ENCODE peak calls at places on chromosomes 16 and 17, in seven cellular contexts. O, D, P, J, K, V and W are unnamed samples.

GRCh38 chr17:38426441-38426840 is 1.8 kb upstream of the ARHGAP23 start:
- DNase-seq in O (no peak), D (no peak), P (no peak), J (no peak), K (no peak), V (no peak), W (no peak)

GRCh38 chr17:19361326-19361725 is 1.2 kb downstream of the B9D1 start:
- DNase-seq in O (no peak), D (no peak), P (no peak), J (no peak), K (no peak), V (no peak), W (no peak)

GRCh38 chr16:23597003-23597756 is 1.1 kb upstream of the NDUFAB1 start:
- DNase-seq in O (peak; percentile 42), D (peak; percentile 47), P (peak; percentile 50), J (peak; percentile 74), K (no peak), V (peak; percentile 71), W (peak; percentile 43)

GRCh38 chr17:27233783-27234182 is 60.1 kb upstream of the WSB1 start:
- DNase-seq in O (no peak), D (no peak), P (no peak), J (no peak), K (no peak), V (no peak), W (no peak)

GRCh38 chr17:69492410-69493071 is 78.0 kb downstream of the MAP2K6 start:
- DNase-seq in O (peak; percentile 42), D (no peak), P (peak; percentile 28), J (no peak), K (no peak), V (no peak), W (peak; percentile 33)

GRCh38 chr17:42548070-42548837 is 4.5 kb upstream of the HSD17B1 start:
- DNase-seq in O (peak; percentile 22), D (peak; percentile 97), P (no peak), J (no peak), K (no peak), V (no peak), W (peak; percentile 81)

GRCh38 chr17:3843935-3844516 is 2.0 kb downstream of the NCBP3 start:
- DNase-seq in O (peak; percentile 49), D (no peak), P (peak; percentile 56), J (peak; percentile 52), K (no peak), V (peak; percentile 59), W (no peak)

GRCh38 chr17:40070895-40071719 is 8.3 kb downstream of the THRA start:
- DNase-seq in O (no peak), D (peak; percentile 62), P (no peak), J (no peak), K (no peak), V (no peak), W (no peak)

GRCh38 chr17:67585077-67585602 is 132.6 kb upstream of the NOL11 start:
- DNase-seq in O (no peak), D (no peak), P (no peak), J (no peak), K (no peak), V (no peak), W (no peak)

GRCh38 chr17:82940226-82941020 is 100.6 kb upstream of the ZNF750 start:
- DNase-seq in O (no peak), D (no peak), P (no peak), J (no peak), K (no peak), V (no peak), W (no peak)

GRCh38 chr17:705011-705410 is 9.6 kb downstream of the VPS53 start:
- DNase-seq in O (no peak), D (no peak), P (no peak), J (no peak), K (no peak), V (no peak), W (no peak)

GRCh38 chr17:74356640-74357465 is 4.8 kb downstream of the BTBD17 start:
- DNase-seq in O (no peak), D (no peak), P (no peak), J (no peak), K (no peak), V (no peak), W (no peak)

GRCh38 chr16:88315543-88316105 is 67.1 kb upstream of the ZNF469 start:
- DNase-seq in O (no peak), D (no peak), P (peak; percentile 40), J (peak; percentile 71), K (no peak), V (peak; percentile 50), W (peak; percentile 15)

GRCh38 chr16:30407794-30408534 is 558 bp downstream of the ZNF771 start:
- DNase-seq in O (no peak), D (peak; percentile 51), P (no peak), J (peak; percentile 67), K (no peak), V (no peak), W (no peak)

GRCh38 chr17:1947229-1947742 is 77.8 kb downstream of the RTN4RL1 start:
- DNase-seq in O (peak; percentile 66), D (no peak), P (no peak), J (no peak), K (no peak), V (peak; percentile 36), W (no peak)

GRCh38 chr17:18866866-18867813 is 9.2 kb downstream of the PRPSAP2 start:
- DNase-seq in O (no peak), D (no peak), P (no peak), J (no peak), K (no peak), V (peak; percentile 76), W (no peak)

GRCh38 chr17:29592850-29593545 is at the start of gene ANKRD13B:
- DNase-seq in O (peak; percentile 83), D (peak; percentile 85), P (no peak), J (peak; percentile 65), K (no peak), V (no peak), W (no peak)

GRCh38 chr17:81325057-81325973 is 30.2 kb upstream of the SLC38A10 start:
- DNase-seq in O (no peak), D (no peak), P (no peak), J (no peak), K (no peak), V (no peak), W (no peak)

GRCh38 chr17:58327363-58328194 is 1.0 kb downstream of the TSPOAP1 start:
- DNase-seq in O (peak; percentile 44), D (no peak), P (no peak), J (no peak), K (no peak), V (no peak), W (no peak)

GRCh38 chr17:29042679-29043538 is at the start of gene PIPOX:
- DNase-seq in O (peak; percentile 76), D (peak; percentile 81), P (no peak), J (peak; percentile 38), K (peak; percentile 30), V (peak; percentile 90), W (peak; percentile 91)

GRCh38 chr16:22316411-22316811 is 19.2 kb downstream of the POLR3E start:
- DNase-seq in O (no peak), D (no peak), P (no peak), J (no peak), K (no peak), V (no peak), W (no peak)

GRCh38 chr16:4702466-4702808 is 9.1 kb downstream of the NUDT16L1 start:
- DNase-seq in O (no peak), D (no peak), P (no peak), J (no peak), K (no peak), V (peak; percentile 44), W (no peak)

GRCh38 chr17:82794781-82795505 is 43.1 kb downstream of the TBCD start:
- DNase-seq in O (no peak), D (no peak), P (no peak), J (no peak), K (no peak), V (no peak), W (no peak)

GRCh38 chr16:86089986-86090385 is 191.0 kb downstream of the IRF8 start:
- DNase-seq in O (no peak), D (no peak), P (no peak), J (no peak), K (peak; percentile 34), V (no peak), W (no peak)

GRCh38 chr16:10441726-10442125 is 55.9 kb downstream of the ATF7IP2 start:
- DNase-seq in O (no peak), D (no peak), P (no peak), J (no peak), K (no peak), V (no peak), W (no peak)

GRCh38 chr17:50056217-50056960 is 479 bp downstream of the ITGA3 start:
- DNase-seq in O (peak; percentile 89), D (peak; percentile 87), P (no peak), J (peak; percentile 51), K (no peak), V (peak; percentile 45), W (peak; percentile 67)
- TF ChIP-seq YY1 in O (no peak), D (peak; percentile 43), P (no peak), J (no peak), K (peak; percentile 52), V (peak; percentile 19), W (no peak)

DNA sequence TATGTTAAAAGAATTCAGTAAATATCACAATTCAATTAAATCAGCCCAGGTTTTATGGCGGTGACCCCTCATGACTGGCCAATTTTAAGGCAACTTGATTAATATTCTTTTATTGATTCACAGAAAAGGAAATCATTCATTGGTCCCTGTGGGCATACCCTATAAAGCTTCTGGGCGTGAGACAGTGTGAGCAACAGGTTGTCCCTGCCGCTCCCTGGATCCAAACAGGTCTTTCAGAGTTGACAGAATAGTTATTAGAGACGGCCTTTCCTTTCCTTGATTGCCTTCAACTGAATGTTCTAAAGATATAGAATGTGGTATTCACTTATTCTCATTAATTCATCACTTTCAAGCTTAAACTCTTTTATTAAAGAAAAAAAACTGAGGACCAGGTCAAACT is 433.9 kb downstream of the KCNJ2 start:
- DNase-seq in O (no peak), D (no peak), P (no peak), J (no peak), K (no peak), V (no peak), W (no peak)
- TF ChIP-seq YY1 in O (no peak), D (no peak), P (no peak), J (no peak), K (no peak), V (no peak), W (no peak)

GRCh38 chr16:67546091-67546501 is 16.2 kb upstream of the CTCF start:
- DNase-seq in O (peak; percentile 20), D (no peak), P (no peak), J (no peak), K (no peak), V (no peak), W (no peak)

GRCh38 chr16:67548265-67549126 is 13.8 kb upstream of the CTCF start:
- DNase-seq in O (no peak), D (no peak), P (no peak), J (no peak), K (no peak), V (no peak), W (no peak)

GRCh38 chr16:67546761-67547422 is 15.4 kb upstream of the CTCF start:
- DNase-seq in O (peak; percentile 91), D (peak; percentile 92), P (peak; percentile 34), J (peak; percentile 77), K (no peak), V (peak; percentile 65), W (peak; percentile 66)

GRCh38 chr16:67549240-67549639 is 13.1 kb upstream of the CTCF start:
- DNase-seq in O (no peak), D (no peak), P (no peak), J (no peak), K (no peak), V (no peak), W (no peak)

GRCh38 chr16:67547423-67548264 is 14.7 kb upstream of the CTCF start:
- DNase-seq in O (no peak), D (no peak), P (no peak), J (no peak), K (no peak), V (no peak), W (no peak)
- TF ChIP-seq YY1 in O (no peak), D (no peak), P (no peak), J (no peak), K (no peak), V (no peak), W (no peak)

GRCh38 chr17:43994272-43995149 is 9.9 kb upstream of the NAGS start:
- DNase-seq in O (peak; percentile 91), D (peak; percentile 92), P (no peak), J (peak; percentile 83), K (no peak), V (peak; percentile 54), W (no peak)
- TF ChIP-seq YY1 in O (no peak), D (no peak), P (no peak), J (no peak), K (peak; percentile 24), V (peak; percentile 31), W (no peak)